ENCODE peak calls at places on chromosomes 2 and 18, in eight cellular contexts. N is activated CD8-positive, alpha-beta T cell treated with anti-CD3 and anti-CD28 coated beads for 36 hours; W is AG04449; V is kidney epithelial cell; J is CD4-positive, alpha-beta T cell; P is GM12865; X is tibial nerve; H is mammary epithelial cell. G is an unnamed sample.

GRCh38 chr2:197191177-197191947 is 119.2 kb downstream of the ANKRD44 start:
- DNase-seq in N (no peak), W (no peak), V (no peak), J (no peak), P (peak; percentile 68), X (no peak), H (peak; percentile 32), G (no peak)

GRCh38 chr2:46950314-46950713 is 34.7 kb upstream of the MCFD2 start:
- DNase-seq in N (no peak), W (no peak), V (no peak), J (no peak), P (no peak), X (no peak), H (no peak), G (no peak)

GRCh38 chr2:190791347-190791982 is 89.2 kb upstream of the GLS start:
- DNase-seq in N (peak; percentile 78), W (peak; percentile 12), V (peak; percentile 89), J (no peak), P (no peak), X (no peak), H (peak; percentile 71), G (peak; percentile 70)

GRCh38 chr2:225894240-225894980 is 494.9 kb downstream of the NYAP2 start:
- DNase-seq in N (no peak), W (peak; percentile 17), V (peak; percentile 51), J (no peak), P (no peak), X (no peak), H (peak; percentile 46), G (no peak)

GRCh38 chr18:35775887-35776286 is 194.3 kb downstream of the GALNT1 start:
- DNase-seq in N (no peak), W (no peak), V (no peak), J (no peak), P (peak; percentile 14), X (no peak), H (peak; percentile 22), G (no peak)

GRCh38 chr18:23778828-23779227 is 89.6 kb downstream of the LAMA3 start:
- DNase-seq in N (no peak), W (no peak), V (no peak), J (no peak), P (no peak), X (no peak), H (no peak), G (no peak)

GRCh38 chr2:63843791-63844190 is 2.1 kb downstream of the UGP2 start:
- DNase-seq in N (no peak), W (no peak), V (no peak), J (no peak), P (no peak), X (no peak), H (no peak), G (no peak)

GRCh38 chr2:185738679-185739472 is at the start of gene FSIP2:
- DNase-seq in N (peak; percentile 66), W (no peak), V (peak; percentile 56), J (no peak), P (peak; percentile 84), X (peak; percentile 23), H (peak; percentile 74), G (peak; percentile 86)

GRCh38 chr2:228917195-228917594 is 353.9 kb downstream of the PID1 start:
- DNase-seq in N (no peak), W (no peak), V (no peak), J (no peak), P (no peak), X (no peak), H (no peak), G (no peak)

GRCh38 chr2:118667366-118667765 is 180.1 kb downstream of the EN1 start:
- DNase-seq in N (no peak), W (peak; percentile 31), V (no peak), J (no peak), P (no peak), X (no peak), H (peak; percentile 50), G (no peak)

GRCh38 chr2:108924444-108925251 is 64.4 kb downstream of the EDAR start:
- DNase-seq in N (no peak), W (no peak), V (no peak), J (no peak), P (no peak), X (no peak), H (no peak), G (no peak)

GRCh38 chr2:138071720-138072719 is 107.7 kb downstream of the HNMT start:
- DNase-seq in N (no peak), W (no peak), V (peak; percentile 97), J (no peak), P (no peak), X (no peak), H (peak; percentile 100), G (no peak)

GRCh38 chr2:102187191-102188150 is 648 bp downstream of the IL1RL2 start:
- DNase-seq in N (peak; percentile 54), W (no peak), V (no peak), J (no peak), P (no peak), X (peak; percentile 18), H (peak; percentile 30), G (peak; percentile 68)
- TF ChIP-seq CTCF in N (no peak), W (peak; percentile 46), V (peak; percentile 36), J (peak; percentile 29), P (no peak), X (peak; percentile 57), H (no peak), G (no peak)

GRCh38 chr2:238686223-238686622 is 161.7 kb upstream of the TWIST2 start:
- DNase-seq in N (no peak), W (no peak), V (no peak), J (no peak), P (no peak), X (no peak), H (no peak), G (no peak)

GRCh38 chr2:238689871-238690672 is 157.8 kb upstream of the TWIST2 start:
- DNase-seq in N (no peak), W (no peak), V (no peak), J (no peak), P (no peak), X (no peak), H (no peak), G (no peak)

GRCh38 chr2:238689331-238689730 is 158.6 kb upstream of the TWIST2 start:
- DNase-seq in N (no peak), W (no peak), V (no peak), J (no peak), P (no peak), X (no peak), H (no peak), G (no peak)

GRCh38 chr2:238690673-238690965 is 157.3 kb upstream of the TWIST2 start:
- DNase-seq in N (no peak), W (no peak), V (no peak), J (no peak), P (no peak), X (no peak), H (no peak), G (no peak)

GRCh38 chr2:238688197-238689153 is 159.4 kb upstream of the TWIST2 start:
- DNase-seq in N (no peak), W (no peak), V (no peak), J (no peak), P (no peak), X (no peak), H (no peak), G (no peak)
- TF ChIP-seq CTCF in N (no peak), W (no peak), V (no peak), J (no peak), P (no peak), X (no peak), H (no peak), G (no peak)

DNA sequence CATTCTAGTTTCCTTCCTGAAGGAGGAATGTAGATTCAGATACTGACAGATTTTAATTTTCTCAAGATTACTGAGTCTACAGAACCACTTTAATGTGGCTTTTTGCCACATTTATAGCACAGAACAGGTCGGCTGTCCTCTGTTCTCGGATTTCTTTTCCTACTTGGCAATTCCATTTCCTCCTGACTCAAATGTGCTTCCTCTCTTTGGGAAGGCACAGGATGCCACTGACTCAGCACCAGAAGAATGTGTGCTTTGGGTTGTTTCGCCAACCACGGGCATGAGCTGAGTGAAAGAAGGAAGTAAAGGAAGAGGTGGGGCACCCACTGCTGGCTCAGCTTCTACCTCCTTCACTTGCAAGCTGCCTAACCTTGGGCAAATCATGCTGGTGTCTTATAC is 970.6 kb upstream of the ACVR2A start:
- DNase-seq in N (no peak), W (no peak), V (peak; percentile 68), J (no peak), P (no peak), X (no peak), H (peak; percentile 90), G (no peak)
- TF ChIP-seq CTCF in N (no peak), W (no peak), V (peak; percentile 10), J (no peak), P (no peak), X (no peak), H (no peak), G (no peak)

DNA sequence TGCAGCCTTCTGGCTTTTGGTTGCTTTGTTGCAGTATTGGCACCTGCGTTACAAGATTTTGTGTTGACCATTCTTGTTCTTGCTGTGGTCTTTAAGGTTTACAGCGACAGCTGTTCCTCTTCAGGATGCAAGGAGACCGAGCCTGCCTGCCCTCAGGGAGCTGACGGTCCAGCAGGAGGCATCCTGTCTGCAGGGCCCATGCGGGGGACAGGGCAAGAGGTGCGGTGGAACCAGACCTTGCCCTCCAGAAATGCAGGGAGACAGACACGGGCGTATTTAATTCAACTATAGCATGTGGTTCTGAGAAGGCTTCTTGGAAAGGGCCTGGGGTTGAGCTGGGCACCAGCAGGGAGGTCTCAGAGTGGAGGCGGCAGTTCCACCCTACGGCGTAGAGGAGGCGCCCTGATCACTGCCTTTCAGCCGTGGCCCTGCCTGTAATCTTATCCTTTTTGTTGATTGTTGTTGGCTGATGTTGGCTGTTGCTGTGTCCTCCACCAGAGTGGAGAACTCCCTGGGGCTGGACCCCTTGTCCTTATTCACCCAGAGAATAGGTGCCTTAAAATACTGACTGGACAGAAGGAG is 71.7 kb downstream of the HPCAL1 start:
- DNase-seq in N (no peak), W (no peak), V (no peak), J (no peak), P (no peak), X (no peak), H (no peak), G (no peak)
- TF ChIP-seq CTCF in N (no peak), W (no peak), V (no peak), J (no peak), P (no peak), X (no peak), H (no peak), G (no peak)

GRCh38 chr2:162155093-162155492 is 3.0 kb upstream of the GCG start:
- DNase-seq in N (no peak), W (no peak), V (no peak), J (no peak), P (no peak), X (no peak), H (no peak), G (no peak)
- TF ChIP-seq CTCF in N (no peak), W (no peak), V (no peak), J (no peak), P (peak; percentile 8), X (no peak), H (peak; percentile 22), G (no peak)

GRCh38 chr2:179541586-179541985 is 277.0 kb upstream of the SESTD1 start:
- DNase-seq in N (no peak), W (no peak), V (no peak), J (no peak), P (no peak), X (no peak), H (no peak), G (no peak)
- TF ChIP-seq CTCF in N (no peak), W (no peak), V (no peak), J (no peak), P (no peak), X (no peak), H (no peak), G (no peak)